ENCODE peak calls at places on chromosomes 2 and 18, in six cellular contexts. One of them, this sample, is unnamed. For H3K4me1, the result is how much of the 10 kb centered on the place peaks cover.

GRCh38 chr2:126889501-126890135 is 9.1 kb upstream of the TEX51 start:
- DNase-seq in body of pancreas: no peak
- DNase-seq in endodermal cell: peak
- DNase-seq in heart left ventricle: no peak
- DNase-seq in IMR-90: no peak
- DNase-seq in tibial nerve: no peak
- DNase-seq in this sample: peak

GRCh38 chr2:112920923-112921532 is 10.1 kb downstream of the IL37 start:
- DNase-seq in endodermal cell: peak
- DNase-seq in IMR-90: peak
- DNase-seq in heart left ventricle: no peak
- DNase-seq in body of pancreas: no peak
- DNase-seq in tibial nerve: no peak
- DNase-seq in this sample: no peak

GRCh38 chr2:137969418-137969765 is 5.1 kb downstream of the HNMT start:
- DNase-seq in heart left ventricle: peak
- DNase-seq in body of pancreas: peak
- DNase-seq in tibial nerve: no peak
- DNase-seq in IMR-90: peak
- DNase-seq in endodermal cell: no peak
- DNase-seq in this sample: no peak

GRCh38 chr2:190404487-190404886 is 3.7 kb upstream of the MFSD6 start:
- DNase-seq in heart left ventricle: no peak
- DNase-seq in tibial nerve: no peak
- DNase-seq in endodermal cell: peak
- DNase-seq in IMR-90: peak
- DNase-seq in body of pancreas: no peak
- DNase-seq in this sample: no peak

GRCh38 chr2:233807215-233807865 is 29.2 kb downstream of the MROH2A start:
- DNase-seq in heart left ventricle: no peak
- DNase-seq in body of pancreas: peak
- DNase-seq in endodermal cell: peak
- DNase-seq in tibial nerve: no peak
- DNase-seq in IMR-90: no peak
- DNase-seq in this sample: peak

GRCh38 chr2:221100467-221101089 is 471.5 kb downstream of the EPHA4 start:
- DNase-seq in tibial nerve: no peak
- DNase-seq in body of pancreas: no peak
- DNase-seq in endodermal cell: peak
- DNase-seq in IMR-90: no peak
- DNase-seq in heart left ventricle: no peak
- DNase-seq in this sample: no peak

GRCh38 chr2:54529935-54530334 is 73.8 kb downstream of the SPTBN1 start:
- DNase-seq in heart left ventricle: no peak
- DNase-seq in tibial nerve: no peak
- DNase-seq in body of pancreas: no peak
- DNase-seq in IMR-90: no peak
- DNase-seq in endodermal cell: no peak
- DNase-seq in this sample: no peak

GRCh38 chr2:161651547-161651946 is 27.3 kb downstream of the SLC4A10 start:
- DNase-seq in tibial nerve: no peak
- DNase-seq in endodermal cell: peak
- DNase-seq in heart left ventricle: no peak
- DNase-seq in IMR-90: no peak
- DNase-seq in body of pancreas: no peak
- DNase-seq in this sample: no peak

GRCh38 chr2:198857246-198857645 is 600.5 kb downstream of the SATB2 start:
- DNase-seq in heart left ventricle: no peak
- DNase-seq in IMR-90: no peak
- DNase-seq in tibial nerve: no peak
- DNase-seq in body of pancreas: no peak
- DNase-seq in endodermal cell: no peak
- DNase-seq in this sample: no peak

GRCh38 chr2:106158871-106159270 is 35.2 kb downstream of the UXS1 start:
- DNase-seq in heart left ventricle: no peak
- DNase-seq in body of pancreas: no peak
- DNase-seq in endodermal cell: no peak
- DNase-seq in tibial nerve: no peak
- DNase-seq in IMR-90: no peak
- DNase-seq in this sample: no peak

GRCh38 chr2:42613281-42614064 is 45.0 kb downstream of the MTA3 start:
- DNase-seq in IMR-90: no peak
- DNase-seq in endodermal cell: no peak
- DNase-seq in body of pancreas: no peak
- DNase-seq in tibial nerve: no peak
- DNase-seq in heart left ventricle: no peak
- DNase-seq in this sample: no peak

GRCh38 chr2:232075080-232075479 is 113.6 kb downstream of the DIS3L2 start:
- DNase-seq in body of pancreas: no peak
- DNase-seq in tibial nerve: no peak
- DNase-seq in IMR-90: peak
- DNase-seq in heart left ventricle: no peak
- DNase-seq in endodermal cell: no peak
- DNase-seq in this sample: no peak

GRCh38 chr2:113079123-113079522 is 11.4 kb downstream of the IL1F10 start:
- DNase-seq in tibial nerve: no peak
- DNase-seq in body of pancreas: no peak
- DNase-seq in IMR-90: no peak
- DNase-seq in heart left ventricle: no peak
- DNase-seq in endodermal cell: no peak
- DNase-seq in this sample: no peak

GRCh38 chr2:105403785-105404698 is 5.2 kb upstream of the FHL2 start:
- DNase-seq in IMR-90: peak
- DNase-seq in heart left ventricle: no peak
- DNase-seq in tibial nerve: no peak
- DNase-seq in endodermal cell: peak
- DNase-seq in body of pancreas: no peak
- DNase-seq in this sample: no peak

GRCh38 chr2:50223643-50224042 is 808.3 kb downstream of the NRXN1 start:
- DNase-seq in heart left ventricle: no peak
- DNase-seq in body of pancreas: no peak
- DNase-seq in IMR-90: no peak
- DNase-seq in endodermal cell: no peak
- DNase-seq in tibial nerve: no peak
- DNase-seq in this sample: no peak

GRCh38 chr2:135913726-135914365 is 37.6 kb upstream of the MCM6 start:
- DNase-seq in body of pancreas: peak
- DNase-seq in IMR-90: peak
- DNase-seq in heart left ventricle: peak
- DNase-seq in tibial nerve: no peak
- DNase-seq in endodermal cell: no peak
- DNase-seq in this sample: no peak

GRCh38 chr2:187991389-187991788 is 300.3 kb upstream of the GULP1 start:
- DNase-seq in tibial nerve: no peak
- DNase-seq in body of pancreas: no peak
- DNase-seq in heart left ventricle: no peak
- DNase-seq in endodermal cell: no peak
- DNase-seq in IMR-90: no peak
- DNase-seq in this sample: no peak

GRCh38 chr2:60215295-60215990 is 338.0 kb downstream of the BCL11A start:
- DNase-seq in IMR-90: no peak
- DNase-seq in endodermal cell: peak
- DNase-seq in tibial nerve: no peak
- DNase-seq in heart left ventricle: no peak
- DNase-seq in body of pancreas: peak
- DNase-seq in this sample: no peak

GRCh38 chr2:48471048-48471474 is 58.9 kb upstream of the STON1 start:
- DNase-seq in tibial nerve: no peak
- DNase-seq in heart left ventricle: peak
- DNase-seq in body of pancreas: no peak
- DNase-seq in IMR-90: peak
- DNase-seq in endodermal cell: no peak
- DNase-seq in this sample: no peak

GRCh38 chr18:12921178-12921577 is 26.6 kb upstream of the SEH1L start:
- DNase-seq in heart left ventricle: no peak
- DNase-seq in endodermal cell: no peak
- DNase-seq in IMR-90: no peak
- DNase-seq in tibial nerve: no peak
- DNase-seq in body of pancreas: no peak
- DNase-seq in this sample: no peak

GRCh38 chr18:42850174-42850766 is 265.2 kb downstream of the RIT2 start:
- DNase-seq in body of pancreas: no peak
- DNase-seq in endodermal cell: no peak
- DNase-seq in tibial nerve: no peak
- DNase-seq in heart left ventricle: no peak
- DNase-seq in IMR-90: no peak
- DNase-seq in this sample: no peak

GRCh38 chr18:66043009-66043408 is 292.2 kb downstream of the CDH7 start:
- DNase-seq in body of pancreas: no peak
- DNase-seq in tibial nerve: no peak
- DNase-seq in endodermal cell: no peak
- DNase-seq in heart left ventricle: no peak
- DNase-seq in IMR-90: no peak
- DNase-seq in this sample: no peak

GRCh38 chr18:66046025-66046602 is 295.3 kb downstream of the CDH7 start:
- DNase-seq in heart left ventricle: no peak
- DNase-seq in IMR-90: no peak
- DNase-seq in tibial nerve: no peak
- DNase-seq in body of pancreas: peak
- DNase-seq in endodermal cell: no peak
- DNase-seq in this sample: no peak

GRCh38 chr18:66048404-66048803 is 297.6 kb downstream of the CDH7 start:
- DNase-seq in IMR-90: no peak
- DNase-seq in tibial nerve: no peak
- DNase-seq in body of pancreas: no peak
- DNase-seq in heart left ventricle: no peak
- DNase-seq in endodermal cell: no peak
- DNase-seq in this sample: no peak
- H3K4me1 ChIP-seq in IMR-90: under half
- H3K4me1 ChIP-seq in tibial nerve: under half
- H3K4me1 ChIP-seq in body of pancreas: under half
- H3K4me1 ChIP-seq in heart left ventricle: under half
- H3K4me1 ChIP-seq in endodermal cell: under half
- H3K4me1 ChIP-seq in this sample: under half

GRCh38 chr18:26813043-26813442 is 52.5 kb downstream of the AQP4 start:
- DNase-seq in IMR-90: no peak
- DNase-seq in endodermal cell: peak
- DNase-seq in heart left ventricle: no peak
- DNase-seq in body of pancreas: no peak
- DNase-seq in tibial nerve: no peak
- DNase-seq in this sample: no peak
- TF ChIP-seq CTCF in IMR-90: no peak
- TF ChIP-seq CTCF in endodermal cell: peak
- TF ChIP-seq CTCF in heart left ventricle: peak
- TF ChIP-seq CTCF in body of pancreas: peak
- TF ChIP-seq CTCF in tibial nerve: no peak
- TF ChIP-seq CTCF in this sample: peak

GRCh38 chr2:72827495-72827894 is 1.7 kb upstream of the EXOC6B start:
- DNase-seq in IMR-90: no peak
- DNase-seq in body of pancreas: no peak
- DNase-seq in heart left ventricle: no peak
- DNase-seq in endodermal cell: no peak
- DNase-seq in tibial nerve: no peak
- DNase-seq in this sample: no peak

GRCh38 chr2:72827999-72828646 is 2.3 kb upstream of the EXOC6B start:
- DNase-seq in heart left ventricle: no peak
- DNase-seq in tibial nerve: no peak
- DNase-seq in body of pancreas: no peak
- DNase-seq in endodermal cell: no peak
- DNase-seq in IMR-90: peak
- DNase-seq in this sample: no peak

GRCh38 chr2:72824224-72824842 is 1.5 kb downstream of the EXOC6B start:
- DNase-seq in tibial nerve: no peak
- DNase-seq in heart left ventricle: no peak
- DNase-seq in body of pancreas: no peak
- DNase-seq in IMR-90: peak
- DNase-seq in endodermal cell: no peak
- DNase-seq in this sample: no peak

GRCh38 chr2:72826156-72826477 is 284 bp upstream of the EXOC6B start:
- DNase-seq in body of pancreas: no peak
- DNase-seq in tibial nerve: no peak
- DNase-seq in heart left ventricle: no peak
- DNase-seq in IMR-90: no peak
- DNase-seq in endodermal cell: no peak
- DNase-seq in this sample: no peak

DNA sequence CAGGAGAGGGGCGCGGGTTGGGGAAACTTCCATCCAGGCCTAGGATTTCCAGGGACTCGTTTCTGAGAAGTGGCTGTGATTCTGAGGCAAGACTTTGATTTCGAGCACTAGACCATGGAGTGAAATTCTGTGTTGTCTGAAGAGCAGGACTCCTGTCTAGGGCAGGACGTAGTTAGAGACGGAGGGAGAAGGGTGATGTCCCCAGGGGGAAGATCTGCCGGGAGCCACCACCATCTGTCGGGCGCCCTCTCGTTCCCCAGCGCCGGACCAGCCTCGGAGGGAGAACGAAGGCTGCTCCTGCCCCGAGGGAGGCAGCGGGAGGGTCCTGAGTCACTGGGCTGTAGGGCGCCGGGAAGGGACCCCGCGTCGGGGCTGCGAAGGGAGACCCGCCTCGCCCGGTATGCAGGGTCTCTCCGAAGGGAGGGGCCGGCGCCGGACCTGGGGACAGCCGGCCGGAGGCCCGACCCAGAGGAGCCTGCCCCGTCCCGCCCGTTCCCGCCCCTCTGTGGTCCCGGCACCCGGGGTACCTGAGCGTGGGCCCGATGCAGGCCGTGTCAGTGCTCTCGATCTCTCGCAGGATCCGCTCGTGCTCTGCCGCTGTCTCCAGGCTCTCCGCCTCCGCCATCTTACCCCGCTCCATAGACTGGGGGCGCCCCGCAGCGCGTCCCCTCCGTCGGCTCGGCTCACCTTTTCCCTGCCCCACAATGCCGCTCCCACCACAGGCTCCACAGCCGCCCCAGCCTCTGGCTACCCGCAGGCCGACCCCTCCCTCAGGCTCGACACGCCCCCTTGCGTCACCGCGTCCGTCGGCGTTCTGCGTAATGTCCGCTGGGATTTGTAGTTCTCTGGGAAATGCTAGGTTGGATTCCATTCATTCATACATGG is at the start of gene EXOC6B:
- DNase-seq in body of pancreas: peak
- DNase-seq in IMR-90: peak
- DNase-seq in endodermal cell: peak
- DNase-seq in heart left ventricle: peak
- DNase-seq in tibial nerve: peak
- DNase-seq in this sample: peak
- H3K4me1 ChIP-seq in body of pancreas: under half
- H3K4me1 ChIP-seq in IMR-90: under half
- H3K4me1 ChIP-seq in endodermal cell: under half
- H3K4me1 ChIP-seq in heart left ventricle: under half
- H3K4me1 ChIP-seq in tibial nerve: under half
- H3K4me1 ChIP-seq in this sample: half or more

GRCh38 chr2:130874512-130874911 is 37.8 kb downstream of the ARHGEF4 start:
- DNase-seq in IMR-90: no peak
- DNase-seq in tibial nerve: no peak
- DNase-seq in endodermal cell: peak
- DNase-seq in heart left ventricle: no peak
- DNase-seq in body of pancreas: no peak
- DNase-seq in this sample: no peak

GRCh38 chr2:130871843-130872242 is 35.1 kb downstream of the ARHGEF4 start:
- DNase-seq in body of pancreas: no peak
- DNase-seq in tibial nerve: no peak
- DNase-seq in heart left ventricle: no peak
- DNase-seq in IMR-90: no peak
- DNase-seq in endodermal cell: peak
- DNase-seq in this sample: no peak

GRCh38 chr2:130875935-130876334 is 39.2 kb downstream of the ARHGEF4 start:
- DNase-seq in tibial nerve: no peak
- DNase-seq in endodermal cell: peak
- DNase-seq in IMR-90: no peak
- DNase-seq in heart left ventricle: no peak
- DNase-seq in body of pancreas: no peak
- DNase-seq in this sample: no peak

GRCh38 chr2:130872276-130873125 is 35.8 kb downstream of the ARHGEF4 start:
- DNase-seq in heart left ventricle: no peak
- DNase-seq in tibial nerve: no peak
- DNase-seq in endodermal cell: peak
- DNase-seq in IMR-90: no peak
- DNase-seq in body of pancreas: no peak
- DNase-seq in this sample: no peak

GRCh38 chr2:130873700-130874346 is 37.1 kb downstream of the ARHGEF4 start:
- DNase-seq in tibial nerve: peak
- DNase-seq in endodermal cell: peak
- DNase-seq in IMR-90: peak
- DNase-seq in body of pancreas: peak
- DNase-seq in heart left ventricle: peak
- DNase-seq in this sample: no peak
- TF ChIP-seq CTCF in tibial nerve: peak
- TF ChIP-seq CTCF in endodermal cell: peak
- TF ChIP-seq CTCF in IMR-90: peak
- TF ChIP-seq CTCF in body of pancreas: peak
- TF ChIP-seq CTCF in heart left ventricle: peak
- TF ChIP-seq CTCF in this sample: peak